ENCODE peak calls at places on chromosome 3, in four cellular contexts. U is glomerular endothelial cell, Q is brain microvascular endothelial cell, E is G401. Y is an unnamed sample.

GRCh38 chr3:163779396-163780344 is 1298.6 kb downstream of the SI start:
- DNase-seq in U (no peak), E (no peak), Q (no peak), Y (no peak)

GRCh38 chr3:196813903-196814302 is 53.8 kb upstream of the SENP5 start:
- DNase-seq in U (no peak), E (no peak), Q (peak), Y (no peak)

GRCh38 chr3:53269888-53270880 is 14.4 kb upstream of the TKT start:
- DNase-seq in U (peak), Q (peak), E (peak), Y (peak)

GRCh38 chr3:148756306-148756705 is 58.6 kb downstream of the AGTR1 start:
- DNase-seq in E (no peak), Q (no peak), U (no peak), Y (no peak)

GRCh38 chr3:183967693-183968092 is 50.0 kb downstream of the ABCC5 start:
- DNase-seq in E (no peak), U (no peak), Q (no peak), Y (no peak)

GRCh38 chr3:4222574-4222973 is 80.6 kb upstream of the SETMAR start:
- DNase-seq in U (no peak), E (no peak), Q (no peak), Y (no peak)

GRCh38 chr3:180762866-180763265 is 83.6 kb upstream of the CCDC39 start:
- DNase-seq in Q (no peak), E (no peak), U (no peak), Y (no peak)

GRCh38 chr3:175307642-175308041 is 448.5 kb downstream of the NAALADL2 start:
- DNase-seq in E (no peak), U (no peak), Q (no peak), Y (no peak)

GRCh38 chr3:38314112-38314766 is 32.1 kb downstream of the SLC22A14 start:
- DNase-seq in Q (no peak), U (no peak), E (no peak), Y (no peak)

GRCh38 chr3:112930771-112931170 is 44.1 kb downstream of the CD200R1 start:
- DNase-seq in Q (peak), U (no peak), E (no peak), Y (no peak)

GRCh38 chr3:159513867-159514380 is 474.7 kb upstream of the IL12A start:
- DNase-seq in Q (no peak), U (no peak), E (no peak), Y (no peak)

GRCh38 chr3:100429187-100429586 is 27.8 kb downstream of the LNP1 start:
- DNase-seq in U (no peak), Q (no peak), E (no peak), Y (no peak)

GRCh38 chr3:9701006-9701405 is 2.6 kb upstream of the CPNE9 start:
- DNase-seq in E (no peak), Q (no peak), U (no peak), Y (no peak)

GRCh38 chr3:37741644-37742043 is 120.0 kb upstream of the CTDSPL start:
- DNase-seq in U (no peak), E (no peak), Q (no peak), Y (no peak)

GRCh38 chr3:122660575-122660974 is 20.1 kb upstream of the PARP14 start:
- DNase-seq in Q (no peak), U (no peak), E (no peak), Y (no peak)

GRCh38 chr3:14691239-14691638 is 16.3 kb downstream of the C3orf20 start:
- DNase-seq in U (no peak), Q (no peak), E (no peak), Y (no peak)

GRCh38 chr3:38247366-38248035 is 18.1 kb upstream of the SLC22A13 start:
- DNase-seq in U (peak), E (peak), Q (peak), Y (peak)

GRCh38 chr3:141076821-141077571 is 25.8 kb downstream of the SPSB4 start:
- DNase-seq in Q (peak), U (no peak), E (no peak), Y (no peak)

GRCh38 chr3:156676467-156677119 is 2.2 kb downstream of the TIPARP start:
- DNase-seq in Q (no peak), U (no peak), E (no peak), Y (no peak)

GRCh38 chr3:108489776-108490175 is 20.6 kb downstream of the MYH15 start:
- DNase-seq in U (no peak), E (peak), Q (peak), Y (no peak)

GRCh38 chr3:124529826-124530571 is 200.3 kb upstream of the UMPS start:
- DNase-seq in U (no peak), Q (peak), E (peak), Y (no peak)

GRCh38 chr3:23368731-23369130 is 165.6 kb downstream of the UBE2E2 start:
- DNase-seq in U (no peak), E (no peak), Q (no peak), Y (no peak)

GRCh38 chr3:73094127-73094526 is 32.7 kb downstream of the EBLN2 start:
- DNase-seq in E (no peak), U (no peak), Q (no peak), Y (no peak)

GRCh38 chr3:63817209-63817608 is 1.9 kb upstream of the C3orf49 start:
- DNase-seq in Q (no peak), U (no peak), E (no peak), Y (no peak)

GRCh38 chr3:133490468-133491351 is 82.8 kb upstream of the CDV3 start:
- DNase-seq in U (no peak), Q (no peak), E (no peak), Y (no peak)

GRCh38 chr3:9142346-9142745 is 107.1 kb downstream of the SRGAP3 start:
- DNase-seq in U (no peak), E (peak), Q (no peak), Y (no peak)

GRCh38 chr3:54206874-54207273 is 84.5 kb downstream of the CACNA2D3 start:
- DNase-seq in U (no peak), Q (no peak), E (no peak), Y (no peak)

GRCh38 chr3:88986834-88987233 is 120.6 kb upstream of the EPHA3 start:
- DNase-seq in E (no peak), Q (peak), U (no peak), Y (peak)

GRCh38 chr3:17039579-17039978 is 154.8 kb downstream of the PLCL2 start:
- DNase-seq in U (peak), Q (peak), E (peak), Y (peak)

GRCh38 chr3:152998554-152998953 is 163.5 kb upstream of the RAP2B start:
- DNase-seq in U (no peak), Q (no peak), E (no peak), Y (no peak)

GRCh38 chr3:66398228-66399025 is 102.4 kb downstream of the LRIG1 start:
- DNase-seq in Q (no peak), E (peak), U (no peak), Y (no peak)

GRCh38 chr3:13885704-13886010 is 5.8 kb upstream of the WNT7A start:
- DNase-seq in U (no peak), Q (no peak), E (no peak), Y (no peak)

GRCh38 chr3:48504051-48504946 is at the start of gene SHISA5:
- DNase-seq in Q (peak), E (peak), U (peak), Y (no peak)

GRCh38 chr3:102006812-102007485 is 157.6 kb downstream of the NFKBIZ start:
- DNase-seq in U (peak), Q (peak), E (peak), Y (peak)

GRCh38 chr3:150227839-150228238 is 180.3 kb upstream of the TSC22D2 start:
- DNase-seq in U (no peak), Q (peak), E (peak), Y (no peak)

GRCh38 chr3:64686446-64686908 is 1.3 kb downstream of the ADAMTS9 start:
- DNase-seq in U (no peak), E (no peak), Q (peak), Y (no peak)

GRCh38 chr3:62686486-62686885 is 188.7 kb downstream of the CADPS start:
- DNase-seq in E (no peak), U (no peak), Q (no peak), Y (no peak)

GRCh38 chr3:17420668-17421067 is 321.8 kb downstream of the TBC1D5 start:
- DNase-seq in U (no peak), Q (no peak), E (no peak), Y (no peak)